ENCODE peak calls at places on chromosomes 4 and X, in five cellular contexts. A is activated T-helper 1 cell treated with Interleukin-2 at 50 U/mL for 16 hours, L is iris pigment epithelial cell, F is adipocyte, W is CMK. M is an unnamed sample.

GRCh38 chr4:39103291-39103690 is 41.3 kb downstream of the KLHL5 start:
- DNase-seq in A (no peak), L (no peak), F (no peak), W (no peak), M (no peak)

GRCh38 chr4:15654556-15655222 is 468 bp downstream of the FBXL5 start:
- DNase-seq in A (peak; percentile 19), L (peak; percentile 32), F (peak; percentile 67), W (peak; percentile 5), M (peak; percentile 33)

GRCh38 chr4:188778880-188779279 is 639.6 kb downstream of the TRIML1 start:
- DNase-seq in A (no peak), L (peak; percentile 46), F (no peak), W (no peak), M (peak; percentile 0)

GRCh38 chr4:101252721-101253120 is 94.6 kb downstream of the PPP3CA start:
- DNase-seq in A (no peak), L (peak; percentile 42), F (no peak), W (no peak), M (peak; percentile 48)

GRCh38 chrX:114365045-114365834 is 218.6 kb upstream of the HTR2C start:
- DNase-seq in A (no peak), L (no peak), F (no peak), W (no peak), M (no peak)

GRCh38 chr4:145181091-145181501 is 707 bp upstream of the OTUD4 start:
- DNase-seq in A (no peak), L (no peak), F (no peak), W (no peak), M (no peak)

GRCh38 chrX:46967547-46967946 is 55.3 kb downstream of the JADE3 start:
- DNase-seq in A (no peak), L (no peak), F (no peak), W (no peak), M (no peak)

GRCh38 chr4:128385683-128386304 is 98.2 kb upstream of the PGRMC2 start:
- DNase-seq in A (no peak), L (peak; percentile 83), F (peak; percentile 59), W (no peak), M (peak; percentile 63)